ENCODE peak calls at places on chromosomes 12 and 14, in nine cellular contexts. X is posterior cingulate gyrus; C is AG10803; Q is stimulated activated CD8-positive, alpha-beta memory T cell treated with anti-CD3 and anti-CD28 coated beads, Interleukin-2, amount 100 ng/mL, for 48 hours; J is NCI-H748 treated with DMSO at 0.1 percent for 48 hours; T is progenitor cell of endocrine pancreas; U is DMS153; D is upper lobe of left lung; R is GM04503. S is an unnamed sample.

GRCh38 chr12:42638697-42639096 is 49.2 kb upstream of the PRICKLE1 start:
- DNase-seq in X (no peak), C (no peak), Q (no peak), J (no peak), T (no peak), U (no peak), D (no peak), R (no peak), S (no peak)

GRCh38 chr14:64501326-64502171 is 2.1 kb downstream of the ZBTB25 start:
- DNase-seq in X (no peak), C (peak), Q (no peak), J (no peak), T (no peak), U (no peak), D (no peak), R (peak), S (no peak)

GRCh38 chr14:81834308-81834707 is 300.7 kb upstream of the SEL1L start:
- DNase-seq in X (no peak), C (no peak), Q (no peak), J (no peak), T (no peak), U (no peak), D (no peak), R (no peak), S (no peak)

GRCh38 chr14:35687335-35687939 is 121.7 kb downstream of the RALGAPA1 start:
- DNase-seq in X (no peak), C (peak), Q (no peak), J (peak), T (no peak), U (peak), D (no peak), R (no peak), S (no peak)

GRCh38 chr14:96962337-96962736 is 165.2 kb downstream of the VRK1 start:
- DNase-seq in X (no peak), C (no peak), Q (no peak), J (no peak), T (no peak), U (no peak), D (no peak), R (no peak), S (no peak)

GRCh38 chr12:6927379-6927991 is at the start of gene ATN1:
- DNase-seq in X (peak), C (peak), Q (no peak), J (peak), T (peak), U (peak), D (peak), R (peak), S (no peak)

GRCh38 chr12:2125651-2126050 is 72.9 kb downstream of the CACNA1C start:
- DNase-seq in X (no peak), C (no peak), Q (no peak), J (no peak), T (no peak), U (no peak), D (no peak), R (no peak), S (no peak)

GRCh38 chr14:95197498-95198010 is 40.2 kb upstream of the DICER1 start:
- DNase-seq in X (no peak), C (no peak), Q (no peak), J (no peak), T (peak), U (peak), D (no peak), R (no peak), S (no peak)

GRCh38 chr12:132407525-132407924 is 78.1 kb upstream of the GALNT9 start:
- DNase-seq in X (peak), C (no peak), Q (no peak), J (no peak), T (no peak), U (peak), D (no peak), R (no peak), S (no peak)

GRCh38 chr12:27186240-27186839 is 57.7 kb upstream of the STK38L start:
- DNase-seq in X (no peak), C (peak), Q (no peak), J (no peak), T (no peak), U (no peak), D (no peak), R (no peak), S (no peak)

GRCh38 chr12:124018526-124018925 is 45.5 kb downstream of the ZNF664 start:
- DNase-seq in X (no peak), C (no peak), Q (no peak), J (no peak), T (no peak), U (no peak), D (no peak), R (no peak), S (no peak)

GRCh38 chr14:61578745-61579144 is 116.6 kb upstream of the HIF1A start:
- DNase-seq in X (no peak), C (no peak), Q (no peak), J (no peak), T (no peak), U (no peak), D (no peak), R (no peak), S (no peak)

GRCh38 chr12:49138587-49138986 is 7.4 kb upstream of the TUBA1B start:
- DNase-seq in X (no peak), C (no peak), Q (no peak), J (no peak), T (no peak), U (peak), D (no peak), R (no peak), S (no peak)

S was measured in BJ.